ENCODE peak calls at places on chromosomes 13 and 19, in seven cellular contexts. X is Kasumi-1; P is hypothalamus; T is left colon; K is fibroblast of pulmonary artery; Y is effector CD4-positive, alpha-beta T cell; J is H1. Q is an unnamed sample.

GRCh38 chr19:52689804-52690394 is 44.9 kb downstream of the ZNF611 start:
- DNase-seq in X (no peak), K (no peak), T (peak; percentile 53), P (peak; percentile 12), Y (peak; percentile 17), J (no peak), Q (peak; percentile 65)

GRCh38 chr13:87678353-87678752 is 7.2 kb downstream of the SLITRK5 start:
- DNase-seq in J (no peak), X (peak; percentile 38), P (no peak), T (no peak), Y (no peak), K (no peak), Q (no peak)

GRCh38 chr19:1765182-1765903 is 12.0 kb downstream of the ONECUT3 start:
- DNase-seq in K (no peak), X (no peak), P (no peak), Y (no peak), J (no peak), T (no peak), Q (no peak)

GRCh38 chr13:20721454-20722357 is 18.2 kb downstream of the IL17D start:
- DNase-seq in Y (no peak), X (peak; percentile 35), T (peak; percentile 51), P (no peak), J (no peak), K (peak; percentile 60), Q (no peak)

GRCh38 chr13:113053376-113053775 is 52.2 kb upstream of the F7 start:
- DNase-seq in P (no peak), T (no peak), J (no peak), K (no peak), X (no peak), Y (no peak), Q (peak; percentile 35)

GRCh38 chr19:4009990-4010807 is 2.7 kb downstream of the PIAS4 start:
- DNase-seq in J (no peak), X (no peak), K (no peak), T (no peak), Y (no peak), P (no peak), Q (no peak)

GRCh38 chr19:9586764-9587163 is 2.5 kb upstream of the ZNF121 start:
- DNase-seq in X (peak; percentile 82), Y (peak; percentile 72), P (peak; percentile 12), K (peak; percentile 80), T (peak; percentile 88), J (no peak), Q (no peak)

GRCh38 chr19:13982773-13983172 is 23.3 kb downstream of the RFX1 start:
- DNase-seq in X (no peak), Y (no peak), T (no peak), P (no peak), K (no peak), J (no peak), Q (no peak)

GRCh38 chr13:45396548-45397095 is 21.6 kb downstream of the SLC25A30 start:
- DNase-seq in K (peak; percentile 18), J (no peak), X (peak; percentile 41), Y (no peak), T (no peak), P (no peak), Q (no peak)

GRCh38 chr13:40410315-40410714 is 256.1 kb downstream of the FOXO1 start:
- DNase-seq in T (no peak), K (peak; percentile 57), Y (no peak), P (no peak), X (no peak), J (no peak), Q (no peak)

GRCh38 chr19:50735869-50736268 is 12.7 kb downstream of the CLEC11A start:
- DNase-seq in T (no peak), J (no peak), K (no peak), Y (no peak), X (no peak), P (no peak), Q (no peak)

GRCh38 chr13:19822673-19823072 is 39.9 kb upstream of the PSPC1 start:
- DNase-seq in Y (no peak), J (no peak), K (no peak), X (no peak), T (no peak), P (no peak), Q (no peak)

GRCh38 chr13:110883539-110883938 is 31.3 kb downstream of the ANKRD10 start:
- DNase-seq in Y (no peak), P (no peak), X (no peak), J (no peak), K (no peak), T (no peak), Q (no peak)

GRCh38 chr13:114224201-114224600 is 10.5 kb upstream of the CDC16 start:
- DNase-seq in P (no peak), J (no peak), K (no peak), Y (no peak), X (no peak), T (no peak), Q (no peak)

GRCh38 chr19:45473366-45474190 is 5.8 kb downstream of the FOSB start:
- DNase-seq in Y (peak; percentile 52), T (no peak), K (no peak), X (no peak), P (no peak), J (no peak), Q (no peak)

Q was measured in RWPE2.